ENCODE peak calls at places on chromosome 18, in seven cellular contexts. L is cardiac muscle cell, Q is lower leg skin, I is WTC11, N is ovary, P is RWPE2, C is B cell. J is an unnamed sample.

GRCh38 chr18:46071894-46072867 is at the start of gene PSTPIP2:
- DNase-seq in L (peak), Q (peak), I (peak), N (peak), P (peak), C (peak), J (peak)

GRCh38 chr18:37332764-37333420 is 232.7 kb downstream of the CELF4 start:
- DNase-seq in L (no peak), Q (no peak), I (no peak), N (no peak), P (no peak), C (no peak), J (no peak)

GRCh38 chr18:63979409-63979908 is 9.6 kb downstream of the SERPINB8 start:
- DNase-seq in L (peak), Q (peak), I (peak), N (peak), P (no peak), C (peak), J (peak)

GRCh38 chr18:76376668-76377358 is 118.2 kb downstream of the ZNF516 start:
- DNase-seq in L (no peak), Q (no peak), I (no peak), N (no peak), P (no peak), C (no peak), J (no peak)

GRCh38 chr18:926946-927345 is 22.3 kb downstream of the ADCYAP1 start:
- DNase-seq in L (no peak), Q (no peak), I (no peak), N (no peak), P (no peak), C (no peak), J (no peak)

GRCh38 chr18:48991299-48992055 is 40.7 kb upstream of the SMAD7 start:
- DNase-seq in L (no peak), Q (no peak), I (no peak), N (no peak), P (no peak), C (no peak), J (no peak)

GRCh38 chr18:75678662-75679061 is 251.2 kb upstream of the SMIM21 start:
- DNase-seq in L (no peak), Q (no peak), I (no peak), N (no peak), P (no peak), C (no peak), J (no peak)

GRCh38 chr18:55236150-55236931 is 277.1 kb upstream of the CCDC68 start:
- DNase-seq in L (no peak), Q (no peak), I (no peak), N (no peak), P (no peak), C (no peak), J (no peak)

GRCh38 chr18:2657043-2657512 is 1.6 kb downstream of the SMCHD1 start:
- DNase-seq in L (no peak), Q (no peak), I (no peak), N (no peak), P (no peak), C (no peak), J (no peak)

GRCh38 chr18:2655153-2655953 is at the start of gene SMCHD1:
- DNase-seq in L (peak), Q (peak), I (peak), N (peak), P (peak), C (peak), J (peak)

GRCh38 chr18:2654828-2655152 is 736 bp upstream of the SMCHD1 start:
- DNase-seq in L (no peak), Q (no peak), I (no peak), N (no peak), P (no peak), C (peak), J (peak)

GRCh38 chr18:2656237-2657042 is 914 bp downstream of the SMCHD1 start:
- DNase-seq in L (peak), Q (peak), I (peak), N (peak), P (no peak), C (peak), J (peak)

GRCh38 chr18:2655954-2656236 is 369 bp downstream of the SMCHD1 start:
- DNase-seq in L (no peak), Q (no peak), I (no peak), N (no peak), P (peak), C (no peak), J (no peak)
- TF ChIP-seq CTCF in L (no peak), Q (no peak), I (no peak), N (no peak), P (no peak), C (no peak), J (no peak)

GRCh38 chr18:58481321-58482180 is 147.3 kb downstream of the ALPK2 start:
- DNase-seq in L (no peak), Q (no peak), I (no peak), N (no peak), P (no peak), C (no peak), J (no peak)

GRCh38 chr18:58490238-58490637 is 138.7 kb downstream of the ALPK2 start:
- DNase-seq in L (no peak), Q (no peak), I (no peak), N (no peak), P (no peak), C (no peak), J (no peak)

GRCh38 chr18:58491113-58491696 is 137.7 kb downstream of the ALPK2 start:
- DNase-seq in L (no peak), Q (no peak), I (no peak), N (no peak), P (no peak), C (no peak), J (no peak)

DNA sequence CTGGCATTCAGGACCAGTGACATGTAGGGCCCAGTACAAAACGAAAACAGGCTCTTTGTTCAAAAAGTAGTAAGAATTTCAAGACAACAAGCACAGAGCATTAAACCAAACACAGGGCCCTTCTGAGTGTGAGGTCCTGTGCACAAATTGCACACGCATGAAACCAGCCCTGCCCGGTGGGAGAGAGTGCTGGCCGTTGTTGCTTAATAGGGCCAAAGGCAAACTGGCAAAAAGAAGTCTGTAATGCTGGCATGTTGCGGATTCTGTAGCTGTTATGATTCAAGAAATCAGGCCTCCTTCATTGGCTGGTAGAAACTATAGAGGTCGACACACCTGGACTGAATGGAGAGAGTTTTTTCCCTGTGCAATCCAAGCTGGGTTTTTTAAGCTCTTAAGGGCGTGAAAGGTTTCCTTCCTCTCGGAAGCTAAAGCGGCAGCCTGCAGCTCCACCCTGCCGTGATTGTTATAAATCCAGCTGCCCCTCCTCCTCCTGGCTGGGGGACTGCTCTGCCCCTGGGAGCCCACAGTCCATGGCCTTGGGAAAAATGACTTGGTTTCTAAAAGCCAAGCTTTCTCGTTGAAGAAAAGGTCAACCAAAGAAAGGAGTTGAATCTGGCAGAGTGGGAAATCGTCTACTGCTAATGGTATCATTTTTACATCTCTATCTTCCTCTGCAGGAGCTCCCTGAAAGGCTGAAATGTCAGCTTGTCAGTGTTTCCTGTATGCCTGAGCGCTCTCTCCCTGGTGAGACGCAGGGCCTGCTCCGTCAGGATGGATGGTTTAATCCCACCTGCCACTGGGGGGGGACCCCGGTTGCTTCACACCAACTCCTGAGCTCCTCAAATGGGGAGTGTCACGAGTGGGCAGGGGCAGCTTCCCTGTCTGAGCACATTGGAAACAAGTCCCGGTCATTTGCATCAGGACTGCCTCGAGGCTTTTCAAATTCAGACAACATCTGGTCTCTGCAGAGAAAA is 143.6 kb downstream of the ALPK2 start:
- DNase-seq in L (peak), Q (no peak), I (peak), N (no peak), P (no peak), C (no peak), J (no peak)
- TF ChIP-seq CTCF in L (no peak), Q (no peak), I (no peak), N (no peak), P (no peak), C (no peak), J (no peak)

GRCh38 chr18:23701544-23702064 is 12.4 kb downstream of the LAMA3 start:
- DNase-seq in L (no peak), Q (no peak), I (no peak), N (no peak), P (no peak), C (no peak), J (no peak)
- TF ChIP-seq CTCF in L (no peak), Q (no peak), I (no peak), N (no peak), P (no peak), C (no peak), J (no peak)

GRCh38 chr18:30908381-30908780 is 134.2 kb downstream of the DSC3 start:
- DNase-seq in L (no peak), Q (no peak), I (no peak), N (no peak), P (no peak), C (no peak), J (no peak)
- TF ChIP-seq CTCF in L (no peak), Q (no peak), I (no peak), N (no peak), P (no peak), C (no peak), J (no peak)

DNA sequence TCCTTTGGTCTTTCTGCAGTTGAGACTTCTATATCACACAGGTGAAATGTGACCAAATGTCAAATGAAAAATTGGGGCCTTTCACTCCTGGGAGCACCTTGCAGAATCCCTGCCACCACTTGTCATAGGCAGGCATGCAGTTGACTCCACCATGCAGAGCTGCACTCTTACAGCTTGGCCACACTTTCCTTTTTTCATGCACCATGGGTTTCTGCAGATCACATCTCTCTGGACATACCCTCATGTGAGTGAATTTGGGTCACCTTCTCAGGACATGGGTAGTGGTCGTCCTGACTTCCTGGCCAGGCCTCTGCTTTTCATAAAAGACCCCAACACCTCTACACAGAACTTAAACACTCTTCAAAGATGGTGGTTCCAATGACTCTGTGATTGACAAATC is 155.1 kb upstream of the RAB12 start:
- DNase-seq in L (no peak), Q (no peak), I (no peak), N (no peak), P (no peak), C (no peak), J (no peak)
- TF ChIP-seq CTCF in L (no peak), Q (no peak), I (no peak), N (no peak), P (no peak), C (no peak), J (no peak)

J was measured in GM13977.